ENCODE peak calls at places on chromosomes 4 and X, in seven cellular contexts. One of them, this sample, is unnamed.

GRCh38 chr4:6350646-6351045 is 81.0 kb downstream of the WFS1 start:
- DNase-seq in NCI-H2081: no peak
- DNase-seq in neuronal stem cell: no peak
- DNase-seq in HS-5: no peak
- DNase-seq in LoVo: no peak
- DNase-seq in fibroblast of pulmonary artery: no peak
- DNase-seq in thoracic aorta: no peak
- DNase-seq in this sample: no peak

GRCh38 chr4:5554376-5554775 is 154.0 kb downstream of the EVC2 start:
- DNase-seq in HS-5: no peak
- DNase-seq in LoVo: no peak
- DNase-seq in thoracic aorta: no peak
- DNase-seq in fibroblast of pulmonary artery: no peak
- DNase-seq in neuronal stem cell: no peak
- DNase-seq in NCI-H2081: no peak
- DNase-seq in this sample: no peak

GRCh38 chrX:69919749-69920148 is 130.0 kb downstream of the AWAT2 start:
- DNase-seq in LoVo: no peak
- DNase-seq in NCI-H2081: no peak
- DNase-seq in fibroblast of pulmonary artery: peak; percentile 59
- DNase-seq in thoracic aorta: no peak
- DNase-seq in neuronal stem cell: peak; percentile 14
- DNase-seq in HS-5: no peak
- DNase-seq in this sample: no peak

GRCh38 chr4:70315928-70316327 is 18.9 kb upstream of the CABS1 start:
- DNase-seq in fibroblast of pulmonary artery: no peak
- DNase-seq in thoracic aorta: no peak
- DNase-seq in HS-5: no peak
- DNase-seq in neuronal stem cell: no peak
- DNase-seq in NCI-H2081: no peak
- DNase-seq in LoVo: no peak
- DNase-seq in this sample: no peak

GRCh38 chr4:84681488-84682274 is 98.8 kb downstream of the CDS1 start:
- DNase-seq in neuronal stem cell: no peak
- DNase-seq in thoracic aorta: no peak
- DNase-seq in LoVo: no peak
- DNase-seq in fibroblast of pulmonary artery: peak; percentile 71
- DNase-seq in HS-5: no peak
- DNase-seq in NCI-H2081: peak; percentile 10
- DNase-seq in this sample: no peak

GRCh38 chr4:71270901-71271300 is 67.9 kb upstream of the SLC4A4 start:
- DNase-seq in NCI-H2081: peak; percentile 10
- DNase-seq in neuronal stem cell: peak; percentile 14
- DNase-seq in HS-5: no peak
- DNase-seq in thoracic aorta: no peak
- DNase-seq in fibroblast of pulmonary artery: peak; percentile 47
- DNase-seq in LoVo: peak; percentile 8
- DNase-seq in this sample: peak; percentile 35

GRCh38 chr4:177118596-177118995 is 191.1 kb upstream of the NEIL3 start:
- DNase-seq in thoracic aorta: no peak
- DNase-seq in neuronal stem cell: no peak
- DNase-seq in LoVo: no peak
- DNase-seq in NCI-H2081: no peak
- DNase-seq in fibroblast of pulmonary artery: peak; percentile 98
- DNase-seq in HS-5: peak; percentile 88
- DNase-seq in this sample: no peak

GRCh38 chrX:104166735-104167436 is 633 bp downstream of the FAM199X start:
- DNase-seq in HS-5: no peak
- DNase-seq in neuronal stem cell: no peak
- DNase-seq in LoVo: no peak
- DNase-seq in thoracic aorta: no peak
- DNase-seq in fibroblast of pulmonary artery: no peak
- DNase-seq in NCI-H2081: no peak
- DNase-seq in this sample: peak; percentile 14

GRCh38 chr4:185096032-185096653 is 46.9 kb upstream of the SLC25A4 start:
- DNase-seq in HS-5: no peak
- DNase-seq in NCI-H2081: peak; percentile 21
- DNase-seq in fibroblast of pulmonary artery: peak; percentile 70
- DNase-seq in LoVo: peak; percentile 45
- DNase-seq in thoracic aorta: no peak
- DNase-seq in neuronal stem cell: no peak
- DNase-seq in this sample: no peak

GRCh38 chr4:76383001-76383400 is 37.9 kb downstream of the CCDC158 start:
- DNase-seq in LoVo: no peak
- DNase-seq in thoracic aorta: no peak
- DNase-seq in HS-5: no peak
- DNase-seq in neuronal stem cell: no peak
- DNase-seq in NCI-H2081: no peak
- DNase-seq in fibroblast of pulmonary artery: no peak
- DNase-seq in this sample: no peak

GRCh38 chr4:1722551-1723071 is 1.3 kb downstream of the TACC3 start:
- DNase-seq in HS-5: no peak
- DNase-seq in thoracic aorta: no peak
- DNase-seq in LoVo: no peak
- DNase-seq in neuronal stem cell: no peak
- DNase-seq in NCI-H2081: no peak
- DNase-seq in fibroblast of pulmonary artery: no peak
- DNase-seq in this sample: no peak

GRCh38 chr4:41318839-41319530 is 62.3 kb downstream of the UCHL1 start:
- DNase-seq in NCI-H2081: no peak
- DNase-seq in fibroblast of pulmonary artery: no peak
- DNase-seq in thoracic aorta: no peak
- DNase-seq in HS-5: no peak
- DNase-seq in neuronal stem cell: no peak
- DNase-seq in LoVo: peak; percentile 66
- DNase-seq in this sample: no peak

GRCh38 chr4:7872264-7872771 is 67.3 kb downstream of the AFAP1 start:
- DNase-seq in thoracic aorta: no peak
- DNase-seq in NCI-H2081: peak; percentile 25
- DNase-seq in HS-5: peak; percentile 79
- DNase-seq in fibroblast of pulmonary artery: peak; percentile 89
- DNase-seq in neuronal stem cell: no peak
- DNase-seq in LoVo: no peak
- DNase-seq in this sample: no peak

GRCh38 chrX:45862801-45863200 is 662.1 kb upstream of the DIPK2B start:
- DNase-seq in neuronal stem cell: no peak
- DNase-seq in NCI-H2081: no peak
- DNase-seq in fibroblast of pulmonary artery: no peak
- DNase-seq in HS-5: no peak
- DNase-seq in thoracic aorta: no peak
- DNase-seq in LoVo: no peak
- DNase-seq in this sample: no peak

GRCh38 chr4:38818441-38818976 is 13.9 kb upstream of the TLR1 start:
- DNase-seq in HS-5: no peak
- DNase-seq in thoracic aorta: no peak
- DNase-seq in fibroblast of pulmonary artery: no peak
- DNase-seq in neuronal stem cell: no peak
- DNase-seq in LoVo: no peak
- DNase-seq in NCI-H2081: no peak
- DNase-seq in this sample: no peak